ENCODE peak calls at places on chromosomes 16 and 17, in ten cellular contexts. J is heart right ventricle, Y is fibroblast of lung, P is left ventricle myocardium inferior, K is AG04449, O is mucosa of descending colon, F is prostate gland, X is spleen, G is Peyer's patch, H is astrocyte of the cerebellum. S is an unnamed sample.

GRCh38 chr17:67439269-67439668 is 62.2 kb downstream of the PITPNC1 start:
- DNase-seq in O (no peak), J (no peak), P (no peak), Y (no peak), F (no peak), K (no peak), H (no peak), G (no peak), X (no peak), S (no peak)

GRCh38 chr17:17151055-17151454 is 55.1 kb downstream of the PLD6 start:
- DNase-seq in F (no peak), J (no peak), P (no peak), K (peak; percentile 57), G (no peak), H (peak; percentile 65), Y (peak; percentile 90), X (no peak), O (no peak), S (peak; percentile 59)

GRCh38 chr17:20225162-20226115 is 216.3 kb downstream of the SPECC1 start:
- DNase-seq in F (no peak), H (no peak), P (no peak), X (no peak), K (no peak), O (no peak), G (no peak), Y (peak; percentile 30), J (no peak), S (no peak)

GRCh38 chr16:84198401-84198800 is 7.4 kb downstream of the ADAD2 start:
- DNase-seq in J (no peak), H (no peak), X (no peak), F (no peak), O (no peak), G (no peak), K (no peak), P (no peak), Y (peak; percentile 81), S (peak; percentile 73)

GRCh38 chr17:58280480-58281217 is at the start of gene MPO:
- DNase-seq in Y (no peak), G (no peak), O (no peak), H (no peak), K (no peak), P (no peak), F (no peak), J (no peak), X (no peak), S (no peak)

GRCh38 chr17:79393358-79394038 is 217.4 kb downstream of the RBFOX3 start:
- DNase-seq in H (peak; percentile 27), X (peak; percentile 92), O (peak; percentile 92), J (peak; percentile 74), K (no peak), Y (peak; percentile 29), G (peak; percentile 88), F (peak; percentile 69), P (peak; percentile 79), S (peak; percentile 67)

GRCh38 chr16:59213952-59214351 is 479.8 kb upstream of the GOT2 start:
- DNase-seq in K (no peak), H (no peak), F (no peak), X (no peak), O (no peak), Y (peak; percentile 75), J (no peak), P (no peak), G (no peak), S (no peak)

GRCh38 chr17:77909236-77909635 is 49.3 kb upstream of the TNRC6C start:
- DNase-seq in P (peak; percentile 48), K (no peak), O (no peak), X (peak; percentile 53), J (peak; percentile 27), H (no peak), G (peak; percentile 34), F (peak; percentile 23), Y (no peak), S (no peak)

GRCh38 chr17:35433075-35433894 is 985 bp upstream of the SLFN12 start:
- DNase-seq in F (peak; percentile 72), X (peak; percentile 80), G (no peak), K (peak; percentile 99), Y (peak; percentile 100), P (peak; percentile 56), J (peak; percentile 84), H (peak; percentile 99), O (peak; percentile 57), S (peak; percentile 100)

GRCh38 chr16:57409870-57410585 is 5.5 kb downstream of the CCL17 start:
- DNase-seq in J (no peak), X (no peak), Y (no peak), F (no peak), H (no peak), O (no peak), G (no peak), P (no peak), K (no peak), S (no peak)

GRCh38 chr17:81959362-81960129 is 1.4 kb downstream of the NOTUM start:
- DNase-seq in G (peak; percentile 85), Y (peak; percentile 32), H (no peak), O (peak; percentile 83), P (peak; percentile 75), F (peak; percentile 53), X (peak; percentile 95), J (peak; percentile 48), K (no peak), S (peak; percentile 35)

GRCh38 chr16:89045881-89046280 is 47.8 kb upstream of the ACSF3 start:
- DNase-seq in Y (no peak), G (no peak), O (no peak), F (no peak), K (no peak), X (no peak), P (no peak), J (no peak), H (no peak), S (no peak)

GRCh38 chr16:89046491-89046890 is 47.2 kb upstream of the ACSF3 start:
- DNase-seq in P (no peak), X (peak; percentile 32), K (no peak), O (no peak), F (no peak), G (no peak), Y (no peak), H (no peak), J (no peak), S (no peak)

GRCh38 chr16:89048087-89048729 is 45.4 kb upstream of the ACSF3 start:
- DNase-seq in J (no peak), X (peak; percentile 69), O (no peak), H (no peak), Y (no peak), P (peak; percentile 13), F (no peak), G (no peak), K (no peak), S (no peak)

GRCh38 chr16:89048871-89049422 is 44.7 kb upstream of the ACSF3 start:
- DNase-seq in X (peak; percentile 70), K (no peak), O (no peak), F (no peak), H (no peak), G (no peak), Y (no peak), P (peak; percentile 5), J (no peak), S (no peak)

GRCh38 chr16:89047331-89048086 is 46.1 kb upstream of the ACSF3 start:
- DNase-seq in F (no peak), G (no peak), P (no peak), J (no peak), O (no peak), Y (no peak), H (no peak), K (no peak), X (peak; percentile 68), S (no peak)
- TF ChIP-seq CTCF in F (no peak), G (no peak), P (no peak), J (no peak), O (no peak), Y (no peak), H (no peak), K (no peak), X (no peak), S (no peak)

DNA sequence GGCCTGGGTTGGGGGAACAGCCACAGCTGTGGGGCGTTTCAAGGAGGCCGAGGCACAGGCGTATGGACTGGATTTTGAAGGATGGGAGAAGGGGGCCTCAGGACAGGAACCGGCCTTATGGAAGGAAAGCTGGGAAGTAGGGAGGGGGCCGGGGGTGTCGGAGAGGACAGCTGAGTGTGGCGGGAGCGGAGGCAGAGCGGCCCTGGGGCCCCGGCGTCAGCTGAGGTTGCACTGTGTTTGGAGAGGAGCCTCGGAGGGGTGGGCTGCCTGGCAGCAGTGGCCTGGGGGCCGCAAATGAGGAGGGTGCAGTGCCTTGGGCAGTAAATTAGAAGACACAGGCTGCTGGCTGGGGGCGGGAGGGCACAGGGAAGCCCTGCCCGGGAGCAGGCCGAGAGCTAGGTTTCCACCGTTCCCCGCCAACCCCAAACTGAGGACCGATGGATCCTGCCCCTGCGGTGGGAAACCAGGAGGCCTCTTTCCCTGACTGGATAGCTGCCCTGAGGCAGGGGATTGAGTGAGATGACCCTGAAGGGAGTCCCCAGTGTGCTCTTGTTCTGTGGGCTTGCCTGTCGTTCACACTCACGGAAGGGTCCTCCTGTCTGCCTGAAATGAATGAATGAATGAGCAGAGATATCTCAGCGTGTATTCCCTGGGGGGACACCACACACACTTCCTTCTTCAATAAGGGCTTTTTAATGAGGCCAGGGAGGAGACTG is 18.5 kb downstream of the FOXJ1 start:
- DNase-seq in K (no peak), Y (no peak), P (no peak), G (no peak), J (no peak), X (no peak), F (no peak), H (no peak), O (no peak), S (no peak)
- H3K4me3 ChIP-seq in K (no peak overlapping the region), Y (no peak overlapping the region), P (no peak overlapping the region), G (no peak overlapping the region), J (no peak overlapping the region), X (no peak overlapping the region), F (no peak overlapping the region), H (no peak overlapping the region), O (no peak overlapping the region), S (no peak overlapping the region)

DNA sequence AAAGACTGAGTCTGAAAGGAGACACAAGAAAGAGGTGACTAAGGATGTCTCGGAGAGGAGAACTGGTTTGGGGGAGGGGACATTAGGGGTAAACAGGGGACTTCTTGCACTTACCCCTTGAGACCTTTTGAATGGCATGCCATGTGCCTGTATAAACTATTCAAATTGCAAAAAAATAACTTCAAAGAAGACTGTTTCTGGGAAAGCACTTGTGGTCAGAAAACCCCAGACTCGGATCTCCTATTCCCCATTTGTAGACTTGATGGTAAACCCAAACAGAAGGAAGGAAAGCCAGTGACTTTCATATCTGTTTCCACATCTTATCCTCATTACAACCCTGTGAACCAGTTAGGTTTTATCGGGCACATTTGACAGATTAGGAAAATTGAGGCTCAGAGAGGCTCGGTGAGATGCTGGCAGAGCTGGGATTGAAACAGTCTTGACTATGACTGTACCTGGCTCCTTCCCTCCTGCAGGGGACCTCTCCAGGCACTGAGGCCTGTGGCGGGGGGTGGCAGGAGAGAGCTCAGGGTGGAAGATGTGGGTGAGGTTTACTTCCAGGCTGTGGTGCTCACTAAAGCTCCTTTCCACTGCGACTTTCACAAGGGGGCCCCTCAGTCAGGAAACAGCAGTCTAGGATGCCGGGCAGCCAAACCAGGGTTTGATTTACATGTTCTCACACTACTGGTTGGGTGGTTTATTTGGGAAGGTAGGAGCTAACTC is 30.5 kb upstream of the PLCG2 start:
- DNase-seq in P (no peak), G (no peak), J (no peak), F (no peak), O (no peak), K (no peak), Y (no peak), X (no peak), H (no peak), S (no peak)
- TF ChIP-seq CTCF in P (no peak), G (no peak), J (no peak), F (no peak), O (no peak), K (no peak), Y (no peak), X (no peak), H (no peak), S (no peak)

GRCh38 chr17:49223517-49224197 is 6.9 kb downstream of the PHOSPHO1 start:
- DNase-seq in K (no peak), O (peak; percentile 84), P (peak; percentile 63), X (peak; percentile 91), Y (no peak), H (no peak), F (peak; percentile 13), G (peak; percentile 80), J (peak; percentile 57), S (peak; percentile 32)
- H3K4me3 ChIP-seq in K (no peak overlapping the region), O (no peak overlapping the region), P (peak overlapping the region; percentile 58), X (peak overlapping the region; percentile 37), Y (no peak overlapping the region), H (no peak overlapping the region), F (no peak overlapping the region), G (peak overlapping the region; percentile 24), J (peak overlapping the region; percentile 37), S (no peak overlapping the region)